ENCODE peak calls at places on chromosome 6, in four cellular contexts. P is stomach; N is lower lobe of right lung; X is naive thymus-derived CD4-positive, alpha-beta T cell. M is an unnamed sample.
A peak's percentile ranks its signal among the peaks of the same experiment; 100 is the strongest.

GRCh38 chr6:56220078-56220477 is 27.3 kb downstream of the COL21A1 start:
- DNase-seq in P (no peak), N (no peak), X (no peak), M (no peak)

GRCh38 chr6:110491644-110492317 is 15.4 kb upstream of the SLC22A16 start:
- DNase-seq in P (no peak), N (no peak), X (no peak), M (no peak)

GRCh38 chr6:134347916-134348805 is 30.2 kb upstream of the SGK1 start:
- DNase-seq in P (no peak), N (no peak), X (no peak), M (no peak)

GRCh38 chr6:132952468-132952867 is 138.1 kb downstream of the RPS12 start:
- DNase-seq in P (no peak), N (no peak), X (no peak), M (no peak)

GRCh38 chr6:151374024-151374423 is 17.3 kb downstream of the ZBTB2 start:
- DNase-seq in P (no peak), N (no peak), X (no peak), M (peak; percentile 44)

GRCh38 chr6:11552390-11552789 is 14.8 kb downstream of the TMEM170B start:
- DNase-seq in P (no peak), N (no peak), X (no peak), M (no peak)

GRCh38 chr6:1703923-1704322 is 94.2 kb downstream of the FOXC1 start:
- DNase-seq in P (no peak), N (no peak), X (no peak), M (no peak)

GRCh38 chr6:30643656-30644055 is 3.3 kb upstream of the C6orf136 start:
- DNase-seq in P (no peak), N (no peak), X (no peak), M (no peak)

GRCh38 chr6:3825331-3825831 is 23.8 kb upstream of the FAM50B start:
- DNase-seq in P (peak; percentile 49), N (peak; percentile 69), X (no peak), M (no peak)

GRCh38 chr6:135506270-135506997 is 8.9 kb upstream of the AHI1 start:
- DNase-seq in P (no peak), N (no peak), X (no peak), M (peak; percentile 47)

GRCh38 chr6:149362289-149362688 is 37.8 kb upstream of the SUMO4 start:
- DNase-seq in P (no peak), N (no peak), X (no peak), M (no peak)

GRCh38 chr6:130417951-130418350 is 52.1 kb downstream of the TMEM200A start:
- DNase-seq in P (no peak), N (no peak), X (no peak), M (no peak)

GRCh38 chr6:93964296-93964695 is 544.9 kb upstream of the EPHA7 start:
- DNase-seq in P (no peak), N (no peak), X (no peak), M (no peak)

GRCh38 chr6:158548418-158549161 is 11.3 kb upstream of the TMEM181 start:
- DNase-seq in P (no peak), N (no peak), X (no peak), M (no peak)

GRCh38 chr6:52423971-52424381 is 3.8 kb downstream of the EFHC1 start:
- DNase-seq in P (no peak), N (no peak), X (no peak), M (no peak)

GRCh38 chr6:122407712-122408111 is 8.3 kb downstream of the HSF2 start:
- DNase-seq in P (no peak), N (no peak), X (no peak), M (no peak)

DNA sequence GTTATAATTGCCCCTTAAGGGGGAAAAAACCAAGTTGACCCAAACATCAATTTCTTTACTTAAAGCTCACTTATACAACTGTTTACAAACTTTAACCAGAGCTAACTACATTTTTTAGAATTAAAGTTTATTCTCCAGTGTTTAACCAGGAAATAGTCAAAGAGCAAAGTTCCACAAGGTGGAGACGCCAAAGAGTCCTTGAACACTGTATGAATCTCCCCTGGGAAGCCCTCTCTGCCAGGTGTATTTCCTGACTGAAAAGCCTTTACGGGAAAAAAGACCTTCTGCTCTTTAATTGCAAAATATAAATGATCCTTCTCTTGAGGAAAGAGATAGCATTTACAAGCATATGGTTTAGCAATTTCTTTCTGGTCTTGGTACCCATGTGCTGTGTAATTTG is 36.2 kb downstream of the BTBD9 start:
- DNase-seq in P (no peak), N (no peak), X (no peak), M (no peak)
- H3K27ac ChIP-seq in P (no peak overlapping the region), N (peak overlapping the region; percentile 16), X (no peak overlapping the region), M (no peak overlapping the region)

GRCh38 chr6:63306446-63306845 is 13.3 kb downstream of the LGSN start:
- DNase-seq in P (no peak), N (no peak), X (no peak), M (no peak)

GRCh38 chr6:63305278-63305677 is 14.5 kb downstream of the LGSN start:
- DNase-seq in P (no peak), N (no peak), X (no peak), M (no peak)

GRCh38 chr6:63307581-63308246 is 12.1 kb downstream of the LGSN start:
- DNase-seq in P (no peak), N (no peak), X (no peak), M (no peak)
- H3K4me3 ChIP-seq in P (no peak overlapping the region), N (no peak overlapping the region), X (no peak overlapping the region), M (no peak overlapping the region)

GRCh38 chr6:119727504-119728219 is 378.1 kb upstream of the MAN1A1 start:
- DNase-seq in P (peak; percentile 25), N (no peak), X (no peak), M (no peak)
- H3K27ac ChIP-seq in P (no peak overlapping the region), N (no peak overlapping the region), X (no peak overlapping the region), M (no peak overlapping the region)

GRCh38 chr6:73580247-73581149 is 59.7 kb upstream of the EEF1A1 start:
- DNase-seq in P (peak; percentile 81), N (peak; percentile 85), X (peak; percentile 31), M (peak; percentile 34)
- H3K4me3 ChIP-seq in P (peak overlapping the region; percentile 8), N (peak overlapping the region; percentile 38), X (peak overlapping the region; percentile 20), M (peak overlapping the region; percentile 75)

DNA sequence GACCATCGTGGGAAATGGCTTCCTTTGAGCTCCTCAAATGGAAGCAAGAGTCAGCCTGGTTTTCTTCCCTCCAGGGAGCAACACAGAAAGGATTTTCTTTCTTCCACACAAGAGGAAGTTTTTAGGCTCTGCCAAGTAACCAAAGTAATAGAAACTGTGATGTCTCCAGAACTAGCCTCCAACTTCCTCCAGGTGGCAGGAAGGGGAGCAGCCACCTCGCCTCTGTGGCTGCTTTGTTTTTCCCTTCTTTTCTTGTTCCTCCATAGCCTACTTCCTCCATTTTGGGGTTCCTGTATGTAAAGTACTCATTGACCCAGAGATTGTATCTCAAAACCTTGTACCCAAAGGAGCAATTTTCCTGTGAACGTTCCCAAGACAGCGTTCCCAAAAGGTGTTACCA is 32.7 kb upstream of the CCR6 start:
- DNase-seq in P (no peak), N (no peak), X (no peak), M (no peak)
- H3K27ac ChIP-seq in P (no peak overlapping the region), N (no peak overlapping the region), X (no peak overlapping the region), M (no peak overlapping the region)

GRCh38 chr6:43453831-43454230 is 1.5 kb downstream of the DLK2 start:
- DNase-seq in P (no peak), N (no peak), X (no peak), M (no peak)
- H3K4me3 ChIP-seq in P (no peak overlapping the region), N (no peak overlapping the region), X (no peak overlapping the region), M (no peak overlapping the region)

M was measured in CD4-positive, CD25-positive, alpha-beta regulatory T cell.